ENCODE peak calls at places on chromosome 18, in eight cellular contexts. U is brain microvascular endothelial cell, R is neural crest cell, L is progenitor cell of endocrine pancreas, N is cardiac fibroblast, G is PC-3, F is heart right ventricle, J is HFFc6. Y is an unnamed sample.

GRCh38 chr18:55968550-55968949 is 380.6 kb upstream of the TCF4 start:
- DNase-seq in U (no peak), R (no peak), L (no peak), N (no peak), G (peak), F (no peak), J (peak), Y (no peak)

GRCh38 chr18:46071894-46072867 is at the start of gene PSTPIP2:
- DNase-seq in U (peak), R (peak), L (peak), N (peak), G (no peak), F (peak), J (peak), Y (peak)

GRCh38 chr18:67662996-67663395 is 146.5 kb upstream of the DSEL start:
- DNase-seq in U (no peak), R (no peak), L (no peak), N (no peak), G (no peak), F (no peak), J (no peak), Y (no peak)

GRCh38 chr18:62325806-62326645 is 916 bp downstream of the TNFRSF11A start:
- DNase-seq in U (no peak), R (peak), L (peak), N (peak), G (peak), F (no peak), J (no peak), Y (peak)

GRCh38 chr18:40407913-40408312 is 1547.1 kb upstream of the PIK3C3 start:
- DNase-seq in U (no peak), R (no peak), L (no peak), N (peak), G (no peak), F (no peak), J (no peak), Y (no peak)

GRCh38 chr18:12478269-12479057 is 70.7 kb downstream of the PRELID3A start:
- DNase-seq in U (no peak), R (no peak), L (no peak), N (no peak), G (no peak), F (no peak), J (no peak), Y (no peak)

GRCh38 chr18:80075940-80076339 is 33.1 kb upstream of the ADNP2 start:
- DNase-seq in U (no peak), R (no peak), L (no peak), N (no peak), G (no peak), F (no peak), J (no peak), Y (no peak)

GRCh38 chr18:22046473-22046872 is 122.9 kb upstream of the GATA6 start:
- DNase-seq in U (no peak), R (no peak), L (no peak), N (no peak), G (no peak), F (no peak), J (no peak), Y (no peak)

GRCh38 chr18:25326231-25327042 is 25.5 kb downstream of the ZNF521 start:
- DNase-seq in U (no peak), R (no peak), L (no peak), N (peak), G (no peak), F (no peak), J (no peak), Y (no peak)

GRCh38 chr18:35572644-35573043 is 8.9 kb upstream of the GALNT1 start:
- DNase-seq in U (peak), R (no peak), L (no peak), N (no peak), G (no peak), F (no peak), J (no peak), Y (no peak)

GRCh38 chr18:8709248-8710059 is 4.1 kb downstream of the MTCL1 start:
- DNase-seq in U (peak), R (no peak), L (no peak), N (no peak), G (no peak), F (no peak), J (no peak), Y (no peak)

GRCh38 chr18:22282311-22283235 is 113.2 kb downstream of the GATA6 start:
- DNase-seq in U (peak), R (no peak), L (no peak), N (peak), G (peak), F (no peak), J (peak), Y (no peak)

GRCh38 chr18:45330170-45330594 is 285.1 kb upstream of the SLC14A2 start:
- DNase-seq in U (no peak), R (no peak), L (no peak), N (peak), G (no peak), F (no peak), J (no peak), Y (no peak)

GRCh38 chr18:6543330-6543908 is 128.7 kb upstream of the L3MBTL4 start:
- DNase-seq in U (no peak), R (no peak), L (no peak), N (peak), G (peak), F (no peak), J (peak), Y (peak)

GRCh38 chr18:25299426-25299825 is 52.5 kb downstream of the ZNF521 start:
- DNase-seq in U (peak), R (no peak), L (no peak), N (peak), G (peak), F (no peak), J (peak), Y (no peak)

GRCh38 chr18:34909637-34910364 is 131.4 kb upstream of the MAPRE2 start:
- DNase-seq in U (peak), R (no peak), L (no peak), N (peak), G (no peak), F (no peak), J (peak), Y (no peak)

GRCh38 chr18:35029103-35029502 is 12.1 kb upstream of the MAPRE2 start:
- DNase-seq in U (peak), R (no peak), L (no peak), N (peak), G (no peak), F (peak), J (peak), Y (no peak)

GRCh38 chr18:3099327-3099726 is 86.4 kb upstream of the LPIN2 start:
- DNase-seq in U (no peak), R (no peak), L (no peak), N (no peak), G (no peak), F (no peak), J (no peak), Y (no peak)

GRCh38 chr18:21267370-21267769 is 25.3 kb downstream of the GREB1L start:
- DNase-seq in U (no peak), R (no peak), L (no peak), N (no peak), G (no peak), F (no peak), J (no peak), Y (no peak)

GRCh38 chr18:21904856-21905255 is 164.3 kb downstream of the MIB1 start:
- DNase-seq in U (no peak), R (no peak), L (no peak), N (no peak), G (peak), F (no peak), J (no peak), Y (no peak)

DNA sequence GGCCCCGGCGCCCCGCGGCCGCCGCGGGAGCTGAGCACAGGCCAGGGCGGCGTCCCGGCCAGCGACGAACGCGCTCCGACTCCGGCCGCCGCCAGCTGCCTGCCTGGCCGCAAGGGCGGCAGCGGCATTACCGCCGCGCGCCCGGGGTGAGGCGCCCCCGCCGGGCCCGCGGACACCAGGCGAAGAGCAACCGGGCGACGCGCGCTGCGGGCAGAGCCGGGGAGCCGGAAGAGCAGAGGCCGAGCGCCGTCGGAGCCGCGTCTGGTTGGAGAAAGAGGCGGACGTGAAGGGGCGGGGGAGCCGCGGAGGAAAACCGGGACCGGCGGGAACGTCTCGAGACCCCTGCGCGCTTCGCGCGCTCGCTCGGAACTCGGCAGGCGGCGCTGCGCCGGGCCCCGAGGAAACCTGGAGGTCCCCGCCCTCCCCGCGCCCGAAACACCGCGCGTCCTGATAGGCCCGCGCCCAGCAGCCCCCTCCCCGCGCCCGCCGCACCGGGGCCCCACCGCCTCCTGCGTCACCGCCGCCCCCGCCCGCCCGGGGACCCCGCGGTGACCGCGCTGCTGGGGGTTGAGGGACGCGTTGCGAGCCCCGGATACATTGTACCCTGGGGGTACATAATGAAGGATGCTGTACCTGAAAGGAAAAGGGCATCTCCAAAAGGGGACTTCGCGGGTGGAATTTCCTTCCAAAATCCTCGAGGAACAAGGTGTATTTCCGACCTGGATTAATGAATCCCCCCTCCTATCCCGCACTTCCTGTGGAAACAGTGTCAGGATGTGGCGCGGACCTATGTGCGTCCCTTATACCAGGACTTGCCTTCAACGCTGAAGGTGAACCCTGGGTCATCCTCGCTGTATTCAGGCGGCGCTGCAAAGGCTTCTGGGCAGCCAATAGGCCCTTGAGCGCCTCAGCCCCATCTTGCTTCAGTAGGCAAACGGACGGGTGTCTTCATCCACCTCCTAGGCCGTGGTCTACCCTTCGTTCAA is 1.0 kb upstream of the B4GALT6 start:
- DNase-seq in U (peak), R (peak), L (peak), N (peak), G (peak), F (peak), J (no peak), Y (peak)
- TF ChIP-seq CTCF in U (peak), R (peak), L (peak), N (peak), G (no peak), F (peak), J (no peak), Y (peak)

DNA sequence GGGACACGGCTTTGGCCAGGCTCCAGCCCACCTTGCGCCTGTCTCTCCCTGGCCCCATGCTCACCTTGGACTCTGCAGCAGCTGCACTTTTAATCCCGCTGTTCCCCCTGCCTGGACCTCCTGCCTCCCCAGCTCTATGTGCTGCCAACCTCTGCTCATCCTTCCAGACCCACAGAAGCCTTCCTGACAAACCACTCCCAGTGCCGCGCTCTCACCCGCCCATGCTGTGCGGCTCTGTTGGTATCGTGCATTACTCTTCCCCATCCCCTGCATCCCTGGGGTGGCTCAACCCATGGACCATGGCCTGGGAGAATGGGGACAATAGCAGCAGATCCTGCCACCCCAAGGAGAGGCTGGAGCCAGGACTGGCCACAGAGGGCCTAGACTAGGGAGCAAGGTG is 303.6 kb downstream of the CELF4 start:
- DNase-seq in U (no peak), R (no peak), L (no peak), N (no peak), G (no peak), F (no peak), J (no peak), Y (no peak)
- TF ChIP-seq CTCF in U (no peak), R (no peak), L (no peak), N (no peak), G (no peak), F (no peak), J (no peak), Y (no peak)

GRCh38 chr18:64119916-64120315 is 29.0 kb downstream of the LINC00305 start:
- DNase-seq in U (no peak), R (no peak), L (no peak), N (no peak), G (peak), F (no peak), J (no peak), Y (no peak)
- TF ChIP-seq CTCF in U (no peak), R (peak), L (peak), N (no peak), G (peak), F (peak), J (peak), Y (no peak)

DNA sequence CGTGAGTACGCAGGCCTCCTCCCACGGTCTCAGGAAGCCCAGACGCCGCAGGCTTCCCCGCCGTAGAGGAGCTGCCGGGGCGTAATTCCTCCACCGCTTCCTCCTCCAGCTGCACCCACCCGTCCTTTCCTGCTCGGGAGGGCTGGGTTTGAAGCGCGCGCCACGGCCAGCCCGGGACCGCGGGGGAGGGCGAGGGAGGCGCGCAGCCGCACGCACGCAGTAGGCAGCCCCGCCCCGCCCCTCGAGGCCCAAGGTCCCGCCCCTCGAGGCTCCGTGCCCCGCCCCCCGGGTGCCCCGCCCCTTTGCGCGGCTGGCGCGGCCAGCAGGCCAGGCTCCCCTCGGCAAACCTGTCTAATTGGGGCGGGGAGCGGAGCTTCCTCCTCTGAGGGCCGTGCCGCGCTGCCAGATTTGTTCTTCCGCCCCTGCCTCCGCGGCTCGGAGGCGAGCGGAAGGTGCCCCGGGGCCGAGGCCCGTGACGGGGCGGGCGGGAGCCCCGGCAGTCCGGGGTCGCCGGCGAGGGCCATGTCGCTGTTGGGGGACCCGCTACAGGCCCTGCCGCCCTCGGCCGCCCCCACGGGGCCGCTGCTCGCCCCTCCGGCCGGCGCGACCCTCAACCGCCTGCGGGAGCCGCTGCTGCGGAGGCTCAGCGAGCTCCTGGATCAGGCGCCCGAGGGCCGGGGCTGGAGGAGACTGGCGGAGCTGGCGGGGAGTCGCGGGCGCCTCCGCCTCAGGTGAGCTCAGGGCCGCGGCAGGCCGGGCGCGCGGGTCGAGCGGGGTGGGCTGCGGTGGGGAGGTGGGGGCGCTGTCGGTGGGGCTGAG is at the start of gene MALT1:
- DNase-seq in U (peak), R (peak), L (peak), N (peak), G (peak), F (peak), J (peak), Y (peak)
- TF ChIP-seq CTCF in U (no peak), R (peak), L (peak), N (no peak), G (peak), F (peak), J (peak), Y (no peak)

GRCh38 chr18:23501626-23502025 is 1.7 kb upstream of the RMC1 start:
- DNase-seq in U (no peak), R (no peak), L (no peak), N (no peak), G (no peak), F (no peak), J (no peak), Y (no peak)

GRCh38 chr18:23504720-23505119 is 1.4 kb downstream of the RMC1 start:
- DNase-seq in U (no peak), R (no peak), L (no peak), N (no peak), G (no peak), F (no peak), J (no peak), Y (peak)

GRCh38 chr18:23502516-23503037 is 734 bp upstream of the RMC1 start:
- DNase-seq in U (no peak), R (no peak), L (no peak), N (no peak), G (no peak), F (no peak), J (no peak), Y (no peak)

GRCh38 chr18:23503967-23504352 is 649 bp downstream of the RMC1 start:
- DNase-seq in U (no peak), R (no peak), L (no peak), N (no peak), G (no peak), F (no peak), J (no peak), Y (no peak)

GRCh38 chr18:23503038-23503966 is at the start of gene RMC1:
- DNase-seq in U (peak), R (peak), L (peak), N (peak), G (peak), F (peak), J (peak), Y (peak)
- TF ChIP-seq CTCF in U (peak), R (no peak), L (peak), N (no peak), G (no peak), F (peak), J (no peak), Y (no peak)

DNA sequence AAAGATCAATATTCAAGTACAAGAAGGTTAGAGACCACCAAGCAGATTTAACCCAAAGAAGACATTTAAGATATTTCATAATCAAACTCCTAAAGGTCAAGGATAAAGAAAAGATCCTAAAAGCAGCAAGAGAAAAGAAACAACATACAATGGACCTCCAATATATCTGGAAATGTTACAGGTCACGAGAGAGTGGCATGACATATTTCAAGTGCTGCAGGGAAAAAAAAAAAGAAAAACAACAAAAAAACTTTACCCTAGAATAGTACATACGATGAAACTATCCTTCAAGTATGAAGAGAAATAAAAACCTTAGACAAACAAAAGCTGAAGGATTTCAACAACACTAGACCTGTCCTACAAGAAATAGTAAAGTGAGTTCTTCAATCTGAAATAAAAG is 91.5 kb upstream of the CD226 start:
- DNase-seq in U (no peak), R (no peak), L (no peak), N (no peak), G (no peak), F (no peak), J (no peak), Y (no peak)
- TF ChIP-seq CTCF in U (no peak), R (no peak), L (no peak), N (no peak), G (no peak), F (no peak), J (no peak), Y (no peak)

GRCh38 chr18:37967261-37967660 is 401.7 kb upstream of the CELF4 start:
- DNase-seq in U (no peak), R (no peak), L (no peak), N (no peak), G (no peak), F (no peak), J (no peak), Y (no peak)
- TF ChIP-seq CTCF in U (no peak), R (no peak), L (no peak), N (no peak), G (no peak), F (no peak), J (no peak), Y (no peak)

GRCh38 chr18:32805354-32805753 is 32.5 kb upstream of the KLHL14 start:
- DNase-seq in U (no peak), R (no peak), L (no peak), N (no peak), G (no peak), F (no peak), J (no peak), Y (no peak)
- TF ChIP-seq CTCF in U (no peak), R (no peak), L (no peak), N (no peak), G (no peak), F (no peak), J (no peak), Y (no peak)

GRCh38 chr18:10482363-10482984 is 28.0 kb downstream of the APCDD1 start:
- DNase-seq in U (no peak), R (no peak), L (no peak), N (no peak), G (no peak), F (no peak), J (no peak), Y (no peak)
- TF ChIP-seq CTCF in U (no peak), R (no peak), L (no peak), N (no peak), G (no peak), F (no peak), J (no peak), Y (no peak)